ENCODE peak calls at places on chromosomes 6 and 20, in five cellular contexts. V is PC-9, L is fibroblast of lung, N is fibroblast of the aortic adventitia, P is cardiac muscle cell. D is an unnamed sample.
A peak's percentile ranks its signal among the peaks of the same experiment; 100 is the strongest.

GRCh38 chr20:63876489-63877036 is 11.5 kb downstream of the TPD52L2 start:
- DNase-seq in V (no peak), P (no peak), N (no peak), L (no peak), D (no peak)

GRCh38 chr6:128438311-128438916 is 82.0 kb downstream of the PTPRK start:
- DNase-seq in V (no peak), N (peak; percentile 49), L (peak; percentile 21), P (peak; percentile 35), D (no peak)

GRCh38 chr6:170026272-170027110 is 264.4 kb downstream of the DLL1 start:
- DNase-seq in P (no peak), V (peak; percentile 76), N (no peak), L (no peak), D (no peak)

GRCh38 chr6:169190970-169191369 is 62.7 kb downstream of the THBS2 start:
- DNase-seq in N (peak; percentile 40), P (no peak), V (no peak), L (no peak), D (no peak)

GRCh38 chr6:24673625-24674024 is 6.7 kb downstream of the ACOT13 start:
- DNase-seq in N (no peak), V (no peak), P (no peak), L (no peak), D (no peak)

GRCh38 chr20:2244523-2244922 is 51.3 kb upstream of the TGM3 start:
- DNase-seq in V (no peak), N (no peak), L (no peak), P (no peak), D (no peak)

GRCh38 chr6:135537782-135538301 is 40.3 kb upstream of the AHI1 start:
- DNase-seq in N (peak; percentile 82), P (peak; percentile 75), L (peak; percentile 83), V (peak; percentile 22), D (no peak)

GRCh38 chr6:36241728-36242127 is 28.1 kb upstream of the PNPLA1 start:
- DNase-seq in N (peak; percentile 40), V (no peak), P (peak; percentile 92), L (peak; percentile 21), D (no peak)

GRCh38 chr6:159100789-159101182 is 56.0 kb upstream of the TAGAP start:
- DNase-seq in N (no peak), V (no peak), P (no peak), L (no peak), D (no peak)

GRCh38 chr6:5580736-5581568 is 319.6 kb downstream of the FARS2 start:
- DNase-seq in N (no peak), P (no peak), V (no peak), L (no peak), D (no peak)

GRCh38 chr6:56864171-56864616 is 90.7 kb upstream of the BEND6 start:
- DNase-seq in N (peak; percentile 56), P (no peak), L (peak; percentile 74), V (no peak), D (no peak)

GRCh38 chr6:157825243-157825904 is 2.3 kb downstream of the SNX9 start:
- DNase-seq in L (peak; percentile 43), N (peak; percentile 41), V (no peak), P (peak; percentile 67), D (peak; percentile 57)

GRCh38 chr6:105372862-105373182 is 30.1 kb downstream of the PREP start:
- DNase-seq in N (no peak), L (no peak), P (no peak), V (no peak), D (no peak)

GRCh38 chr6:87139236-87139635 is 16.1 kb upstream of the ZNF292 start:
- DNase-seq in L (peak; percentile 73), P (peak; percentile 61), V (peak; percentile 23), N (peak; percentile 77), D (no peak)

GRCh38 chr20:48619126-48620101 is 208.4 kb downstream of the PREX1 start:
- DNase-seq in L (no peak), P (peak; percentile 13), V (peak; percentile 56), N (no peak), D (no peak)

GRCh38 chr6:151359486-151359885 is 31.9 kb downstream of the ZBTB2 start:
- DNase-seq in P (no peak), N (no peak), L (no peak), V (no peak), D (no peak)

GRCh38 chr6:22078288-22078687 is 218.5 kb downstream of the PRL start:
- DNase-seq in N (no peak), P (no peak), L (no peak), V (no peak), D (no peak)

GRCh38 chr6:8080338-8081151 is 16.4 kb upstream of the BLOC1S5 start:
- DNase-seq in P (peak; percentile 71), L (peak; percentile 82), V (peak; percentile 10), N (peak; percentile 79), D (no peak)

GRCh38 chr20:21901470-21902275 is 196.2 kb downstream of the PAX1 start:
- DNase-seq in L (no peak), P (no peak), N (peak; percentile 42), V (no peak), D (no peak)

GRCh38 chr20:41329435-41330342 is 10.9 kb upstream of the LPIN3 start:
- DNase-seq in V (peak; percentile 59), N (peak; percentile 92), P (peak; percentile 93), L (peak; percentile 95), D (peak; percentile 90)

GRCh38 chr6:167982063-167982462 is 15.4 kb upstream of the KIF25 start:
- DNase-seq in P (no peak), N (no peak), V (no peak), L (no peak), D (no peak)

DNA sequence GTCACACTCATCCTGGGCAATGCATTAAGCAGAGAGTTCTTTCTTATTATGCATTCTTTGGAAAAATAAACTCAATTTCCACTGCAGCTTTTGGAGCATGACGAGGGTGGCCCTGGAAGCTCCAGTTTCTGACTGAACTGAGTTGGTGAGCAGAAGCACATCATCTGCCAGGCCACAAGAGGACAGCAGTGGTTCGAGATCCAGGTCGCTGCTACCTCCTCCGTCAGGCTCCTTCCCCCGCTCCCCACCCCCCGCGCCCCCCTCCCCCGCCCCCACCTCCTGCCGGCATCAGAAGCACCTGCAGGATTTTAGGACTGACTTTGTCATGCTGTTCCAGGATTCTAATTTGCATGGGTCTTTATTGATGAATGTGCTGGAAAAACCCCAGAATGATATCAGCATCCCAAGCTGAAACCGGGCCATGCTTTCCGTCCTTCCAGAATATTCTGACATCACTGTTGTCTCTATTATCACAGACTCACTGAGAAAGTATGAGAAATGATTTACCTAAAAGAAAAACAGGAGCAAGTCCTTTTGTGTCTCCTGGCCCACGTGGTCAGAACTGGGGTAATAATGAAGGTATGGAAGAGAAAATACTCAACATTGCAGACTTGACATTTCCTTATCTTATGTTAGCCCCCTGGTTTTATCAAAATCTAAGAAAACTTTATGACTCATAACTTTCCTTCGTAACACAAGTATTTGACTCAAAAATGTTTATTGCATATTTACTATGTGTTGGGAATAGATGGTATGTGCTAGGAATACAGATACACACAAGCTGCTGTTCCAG is 220.1 kb upstream of the EXOC2 start:
- DNase-seq in V (peak; percentile 34), L (peak; percentile 78), P (peak; percentile 16), N (peak; percentile 50), D (no peak)
- TF ChIP-seq CTCF in V (peak; percentile 49), L (peak; percentile 70), P (peak; percentile 22), N (peak; percentile 74), D (peak; percentile 84)

GRCh38 chr6:27138837-27139752 is 108.4 kb upstream of the PRSS16 start:
- DNase-seq in V (peak; percentile 45), P (peak; percentile 64), L (peak; percentile 74), N (peak; percentile 54), D (no peak)
- TF ChIP-seq CTCF in V (no peak), P (no peak), L (no peak), N (no peak), D (no peak)

GRCh38 chr20:34525342-34525708 is 9.1 kb downstream of the DYNLRB1 start:
- DNase-seq in N (no peak), P (no peak), V (no peak), L (no peak), D (no peak)

GRCh38 chr20:34526466-34526865 is 10.2 kb downstream of the DYNLRB1 start:
- DNase-seq in V (no peak), L (peak; percentile 17), P (no peak), N (no peak), D (no peak)

GRCh38 chr20:34524426-34524825 is 8.2 kb downstream of the DYNLRB1 start:
- DNase-seq in L (no peak), N (no peak), P (no peak), V (no peak), D (no peak)

GRCh38 chr20:34525709-34526416 is 9.6 kb downstream of the DYNLRB1 start:
- DNase-seq in V (peak; percentile 99), N (peak; percentile 98), L (peak; percentile 98), P (peak; percentile 96), D (peak; percentile 99)

DNA sequence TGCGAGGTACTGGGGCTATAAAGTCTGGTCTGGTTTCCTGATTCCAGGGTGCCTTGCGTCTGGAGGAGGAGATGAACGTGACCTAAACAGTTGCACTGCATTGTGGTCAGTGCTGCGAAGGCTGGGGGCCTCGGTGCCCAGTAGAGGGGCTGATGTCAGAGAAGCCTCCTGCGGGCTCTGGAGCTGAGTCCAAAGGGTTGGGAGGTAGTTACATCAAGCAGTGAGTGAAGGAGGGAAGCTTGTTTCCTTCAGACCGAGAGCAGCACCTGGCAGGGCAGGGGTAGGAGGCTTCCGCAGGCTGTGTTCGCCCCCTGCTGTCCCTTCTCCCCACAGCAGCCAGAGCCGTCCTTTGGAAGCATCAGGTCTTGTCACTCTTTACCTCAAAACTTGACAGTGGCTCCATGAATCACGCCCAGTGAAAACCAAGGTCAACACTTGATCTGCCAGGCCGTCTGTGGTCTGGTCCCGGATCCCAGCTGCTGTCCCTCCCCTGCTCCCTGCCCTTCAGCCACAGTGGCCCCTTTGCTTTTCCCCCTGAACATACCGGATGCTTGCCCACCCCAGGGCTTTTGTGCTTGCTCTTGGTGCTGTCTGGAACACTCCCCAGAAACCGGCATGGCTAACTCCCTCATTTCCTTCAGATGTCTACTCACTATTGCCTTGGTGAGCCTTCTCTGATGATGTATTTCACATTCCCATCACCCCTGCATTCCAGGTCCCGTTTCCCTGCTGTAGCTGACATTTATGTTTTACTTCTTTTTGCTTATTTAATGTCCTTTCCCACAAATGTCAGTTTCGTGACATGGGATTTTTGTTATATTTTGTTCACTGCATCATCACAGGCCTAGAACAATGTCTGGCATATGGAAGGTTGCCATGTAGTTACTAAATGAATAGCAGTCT is 7.0 kb downstream of the DYNLRB1 start:
- DNase-seq in L (peak; percentile 62), N (peak; percentile 86), P (peak; percentile 55), V (peak; percentile 55), D (no peak)
- TF ChIP-seq CTCF in L (peak; percentile 48), N (peak; percentile 58), P (peak; percentile 62), V (peak; percentile 57), D (peak; percentile 88)

GRCh38 chr6:85660181-85660611 is 17.5 kb upstream of the SYNCRIP start:
- DNase-seq in P (peak; percentile 86), V (no peak), L (peak; percentile 87), N (peak; percentile 88), D (no peak)
- TF ChIP-seq CTCF in P (no peak), V (no peak), L (no peak), N (peak; percentile 30), D (no peak)

GRCh38 chr20:42678895-42679294 is 510.8 kb downstream of the PTPRT start:
- DNase-seq in V (no peak), N (no peak), P (no peak), L (no peak), D (no peak)
- TF ChIP-seq CTCF in V (peak; percentile 44), N (no peak), P (no peak), L (no peak), D (peak; percentile 41)

GRCh38 chr6:108175592-108176279 is 9.9 kb downstream of the NR2E1 start:
- DNase-seq in L (no peak), P (no peak), V (peak; percentile 27), N (no peak), D (no peak)
- TF ChIP-seq CTCF in L (no peak), P (no peak), V (no peak), N (no peak), D (no peak)

D was measured in Panc1.